ENCODE peak calls at places on chromosomes 5 and 9, in eight cellular contexts. One of them, this sample, is unnamed.
A peak's percentile ranks its signal among the peaks of the same experiment; 100 is the strongest.

GRCh38 chr9:21690561-21690960 is 111.9 kb upstream of the MTAP start:
- DNase-seq in cardiac muscle cell: peak; percentile 55
- DNase-seq in spleen: no peak
- DNase-seq in upper lobe of right lung: no peak
- DNase-seq in kidney: no peak
- DNase-seq in brain microvascular endothelial cell: no peak
- DNase-seq in foreskin fibroblast: peak; percentile 73
- DNase-seq in A673: no peak
- DNase-seq in this sample: peak; percentile 56

GRCh38 chr5:137836997-137837396 is 30.7 kb upstream of the MYOT start:
- DNase-seq in cardiac muscle cell: peak; percentile 59
- DNase-seq in spleen: no peak
- DNase-seq in upper lobe of right lung: no peak
- DNase-seq in kidney: no peak
- DNase-seq in brain microvascular endothelial cell: peak; percentile 57
- DNase-seq in foreskin fibroblast: peak; percentile 45
- DNase-seq in A673: no peak
- DNase-seq in this sample: peak; percentile 6

GRCh38 chr5:39130716-39131115 is 56.5 kb upstream of the RICTOR start:
- DNase-seq in cardiac muscle cell: no peak
- DNase-seq in spleen: no peak
- DNase-seq in upper lobe of right lung: no peak
- DNase-seq in kidney: no peak
- DNase-seq in brain microvascular endothelial cell: no peak
- DNase-seq in foreskin fibroblast: no peak
- DNase-seq in A673: no peak
- DNase-seq in this sample: no peak

GRCh38 chr5:135185461-135186075 is 151.5 kb upstream of the PITX1 start:
- DNase-seq in cardiac muscle cell: peak; percentile 61
- DNase-seq in spleen: no peak
- DNase-seq in upper lobe of right lung: no peak
- DNase-seq in kidney: no peak
- DNase-seq in brain microvascular endothelial cell: no peak
- DNase-seq in foreskin fibroblast: peak; percentile 52
- DNase-seq in A673: no peak
- DNase-seq in this sample: peak; percentile 75

GRCh38 chr9:80191108-80191507 is 619.3 kb downstream of the TLE4 start:
- DNase-seq in cardiac muscle cell: no peak
- DNase-seq in spleen: no peak
- DNase-seq in upper lobe of right lung: no peak
- DNase-seq in kidney: no peak
- DNase-seq in brain microvascular endothelial cell: no peak
- DNase-seq in foreskin fibroblast: peak; percentile 42
- DNase-seq in A673: no peak
- DNase-seq in this sample: no peak

GRCh38 chr5:97131139-97131710 is 11.2 kb downstream of the LIX1 start:
- DNase-seq in cardiac muscle cell: peak; percentile 2
- DNase-seq in spleen: no peak
- DNase-seq in upper lobe of right lung: no peak
- DNase-seq in kidney: no peak
- DNase-seq in brain microvascular endothelial cell: peak; percentile 4
- DNase-seq in foreskin fibroblast: peak; percentile 39
- DNase-seq in A673: no peak
- DNase-seq in this sample: no peak

GRCh38 chr9:14530301-14530700 is 162.9 kb downstream of the ZDHHC21 start:
- DNase-seq in cardiac muscle cell: no peak
- DNase-seq in spleen: no peak
- DNase-seq in upper lobe of right lung: no peak
- DNase-seq in kidney: no peak
- DNase-seq in brain microvascular endothelial cell: no peak
- DNase-seq in foreskin fibroblast: no peak
- DNase-seq in A673: no peak
- DNase-seq in this sample: no peak

GRCh38 chr9:95772320-95773060 is 103.0 kb upstream of the ERCC6L2 start:
- DNase-seq in cardiac muscle cell: peak; percentile 86
- DNase-seq in spleen: no peak
- DNase-seq in upper lobe of right lung: no peak
- DNase-seq in kidney: peak; percentile 92
- DNase-seq in brain microvascular endothelial cell: no peak
- DNase-seq in foreskin fibroblast: peak; percentile 64
- DNase-seq in A673: peak; percentile 41
- DNase-seq in this sample: peak; percentile 84

GRCh38 chr9:71446499-71447411 is 321.6 kb downstream of the CEMIP2 start:
- DNase-seq in cardiac muscle cell: peak; percentile 72
- DNase-seq in spleen: peak; percentile 74
- DNase-seq in upper lobe of right lung: peak; percentile 68
- DNase-seq in kidney: peak; percentile 68
- DNase-seq in brain microvascular endothelial cell: peak; percentile 48
- DNase-seq in foreskin fibroblast: peak; percentile 60
- DNase-seq in A673: peak; percentile 83
- DNase-seq in this sample: peak; percentile 38

GRCh38 chr5:149411738-149412519 is 32.8 kb upstream of the IL17B start:
- DNase-seq in cardiac muscle cell: no peak
- DNase-seq in spleen: no peak
- DNase-seq in upper lobe of right lung: peak; percentile 23
- DNase-seq in kidney: no peak
- DNase-seq in brain microvascular endothelial cell: no peak
- DNase-seq in foreskin fibroblast: no peak
- DNase-seq in A673: no peak
- DNase-seq in this sample: peak; percentile 18

GRCh38 chr9:89342948-89343347 is 24.6 kb downstream of the SECISBP2 start:
- DNase-seq in cardiac muscle cell: no peak
- DNase-seq in spleen: no peak
- DNase-seq in upper lobe of right lung: no peak
- DNase-seq in kidney: no peak
- DNase-seq in brain microvascular endothelial cell: no peak
- DNase-seq in foreskin fibroblast: no peak
- DNase-seq in A673: no peak
- DNase-seq in this sample: no peak

GRCh38 chr9:135074354-135075233 is 12.9 kb upstream of the OLFM1 start:
- DNase-seq in cardiac muscle cell: no peak
- DNase-seq in spleen: peak; percentile 47
- DNase-seq in upper lobe of right lung: peak; percentile 28
- DNase-seq in kidney: no peak
- DNase-seq in brain microvascular endothelial cell: no peak
- DNase-seq in foreskin fibroblast: no peak
- DNase-seq in A673: no peak
- DNase-seq in this sample: no peak

GRCh38 chr9:89677696-89678393 is 73.0 kb downstream of the GADD45G start:
- DNase-seq in cardiac muscle cell: no peak
- DNase-seq in spleen: no peak
- DNase-seq in upper lobe of right lung: no peak
- DNase-seq in kidney: no peak
- DNase-seq in brain microvascular endothelial cell: no peak
- DNase-seq in foreskin fibroblast: no peak
- DNase-seq in A673: peak; percentile 43
- DNase-seq in this sample: no peak

GRCh38 chr5:172788771-172789686 is 18.0 kb upstream of the DUSP1 start:
- DNase-seq in cardiac muscle cell: no peak
- DNase-seq in spleen: peak; percentile 87
- DNase-seq in upper lobe of right lung: peak; percentile 71
- DNase-seq in kidney: peak; percentile 89
- DNase-seq in brain microvascular endothelial cell: no peak
- DNase-seq in foreskin fibroblast: peak; percentile 70
- DNase-seq in A673: no peak
- DNase-seq in this sample: no peak

GRCh38 chr5:156505101-156505500 is 178.1 kb downstream of the SGCD start:
- DNase-seq in cardiac muscle cell: no peak
- DNase-seq in spleen: no peak
- DNase-seq in upper lobe of right lung: no peak
- DNase-seq in kidney: no peak
- DNase-seq in brain microvascular endothelial cell: no peak
- DNase-seq in foreskin fibroblast: no peak
- DNase-seq in A673: no peak
- DNase-seq in this sample: no peak

GRCh38 chr5:174831985-174832384 is 107.6 kb downstream of the MSX2 start:
- DNase-seq in cardiac muscle cell: peak; percentile 25
- DNase-seq in spleen: no peak
- DNase-seq in upper lobe of right lung: no peak
- DNase-seq in kidney: no peak
- DNase-seq in brain microvascular endothelial cell: no peak
- DNase-seq in foreskin fibroblast: no peak
- DNase-seq in A673: no peak
- DNase-seq in this sample: no peak

GRCh38 chr9:97504381-97505216 is 3.1 kb downstream of the TMOD1 start:
- DNase-seq in cardiac muscle cell: no peak
- DNase-seq in spleen: no peak
- DNase-seq in upper lobe of right lung: no peak
- DNase-seq in kidney: no peak
- DNase-seq in brain microvascular endothelial cell: no peak
- DNase-seq in foreskin fibroblast: peak; percentile 41
- DNase-seq in A673: no peak
- DNase-seq in this sample: no peak

DNA sequence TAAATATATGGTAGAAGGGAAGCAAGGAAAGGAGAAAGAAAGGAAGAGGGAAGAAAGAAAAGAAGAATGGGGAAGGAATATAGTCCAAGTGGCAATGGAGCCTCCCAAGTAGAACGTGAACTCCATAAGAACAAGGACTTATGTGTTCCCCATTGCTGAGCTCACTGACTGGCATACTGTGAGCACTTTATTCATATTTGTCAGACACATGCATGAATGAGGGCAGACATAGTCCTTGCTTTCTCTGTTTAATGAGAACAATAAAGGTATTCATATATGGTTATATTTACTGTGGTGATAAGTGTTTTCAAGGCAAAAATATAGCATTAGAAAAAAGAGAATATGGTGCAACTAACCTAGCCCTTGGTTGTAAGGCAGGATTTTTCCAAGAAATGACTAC is 23.6 kb upstream of the HMHB1 start:
- DNase-seq in cardiac muscle cell: no peak
- DNase-seq in spleen: no peak
- DNase-seq in upper lobe of right lung: no peak
- DNase-seq in kidney: no peak
- DNase-seq in brain microvascular endothelial cell: no peak
- DNase-seq in foreskin fibroblast: no peak
- DNase-seq in A673: no peak
- DNase-seq in this sample: no peak
- H3K4me3 ChIP-seq in cardiac muscle cell: no peak overlapping the region
- H3K4me3 ChIP-seq in spleen: no peak overlapping the region
- H3K4me3 ChIP-seq in upper lobe of right lung: no peak overlapping the region
- H3K4me3 ChIP-seq in kidney: no peak overlapping the region
- H3K4me3 ChIP-seq in brain microvascular endothelial cell: no peak overlapping the region
- H3K4me3 ChIP-seq in foreskin fibroblast: no peak overlapping the region
- H3K4me3 ChIP-seq in A673: no peak overlapping the region
- H3K4me3 ChIP-seq in this sample: no peak overlapping the region

DNA sequence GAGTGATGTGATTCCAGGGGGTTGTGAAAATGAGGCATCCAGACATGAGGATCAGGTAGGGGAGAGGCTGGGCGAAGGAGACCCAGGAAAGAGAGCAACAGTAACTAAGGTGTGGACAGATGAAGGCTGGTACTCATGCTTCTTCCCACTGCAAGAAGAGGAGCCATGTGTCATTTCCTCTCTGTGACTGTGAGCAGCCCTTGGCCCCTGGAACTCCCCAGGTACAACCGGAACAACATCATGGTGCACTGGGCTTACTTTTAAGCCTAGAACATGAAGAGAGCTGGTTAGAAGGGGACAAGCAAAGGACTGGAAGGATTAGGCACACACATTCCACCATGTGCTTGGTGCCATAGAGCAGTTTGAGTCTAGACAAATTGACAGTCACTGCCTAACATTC is 10.9 kb upstream of the IL12B start:
- DNase-seq in cardiac muscle cell: no peak
- DNase-seq in spleen: no peak
- DNase-seq in upper lobe of right lung: no peak
- DNase-seq in kidney: no peak
- DNase-seq in brain microvascular endothelial cell: no peak
- DNase-seq in foreskin fibroblast: no peak
- DNase-seq in A673: no peak
- DNase-seq in this sample: no peak
- TF ChIP-seq CTCF in cardiac muscle cell: no peak
- TF ChIP-seq CTCF in spleen: no peak
- TF ChIP-seq CTCF in upper lobe of right lung: no peak
- TF ChIP-seq CTCF in kidney: no peak
- TF ChIP-seq CTCF in brain microvascular endothelial cell: no peak
- TF ChIP-seq CTCF in foreskin fibroblast: no peak
- TF ChIP-seq CTCF in A673: no peak
- TF ChIP-seq CTCF in this sample: no peak

DNA sequence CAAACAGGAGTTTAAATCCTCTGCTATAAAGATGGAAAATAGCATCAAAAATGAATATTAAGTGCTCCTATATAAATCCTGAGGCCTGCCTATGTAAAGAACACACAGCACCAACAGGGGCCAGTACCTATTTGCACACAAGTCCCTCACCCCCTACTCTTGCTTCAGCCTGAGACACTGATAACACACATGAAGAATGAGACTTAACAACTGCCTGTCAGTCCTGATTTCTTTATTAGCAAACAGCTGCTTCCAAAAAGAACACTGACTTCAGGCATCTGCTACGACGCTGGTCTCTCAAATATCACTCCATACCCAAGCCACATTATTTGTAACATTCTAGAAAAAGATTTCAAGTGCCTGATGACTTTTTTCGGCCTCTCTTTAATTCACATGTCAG is 55.5 kb downstream of the MYO10 start:
- DNase-seq in cardiac muscle cell: no peak
- DNase-seq in spleen: no peak
- DNase-seq in upper lobe of right lung: no peak
- DNase-seq in kidney: no peak
- DNase-seq in brain microvascular endothelial cell: no peak
- DNase-seq in foreskin fibroblast: no peak
- DNase-seq in A673: no peak
- DNase-seq in this sample: no peak
- H3K4me3 ChIP-seq in cardiac muscle cell: no peak overlapping the region
- H3K4me3 ChIP-seq in spleen: no peak overlapping the region
- H3K4me3 ChIP-seq in upper lobe of right lung: no peak overlapping the region
- H3K4me3 ChIP-seq in kidney: no peak overlapping the region
- H3K4me3 ChIP-seq in brain microvascular endothelial cell: no peak overlapping the region
- H3K4me3 ChIP-seq in foreskin fibroblast: no peak overlapping the region
- H3K4me3 ChIP-seq in A673: no peak overlapping the region
- H3K4me3 ChIP-seq in this sample: no peak overlapping the region

DNA sequence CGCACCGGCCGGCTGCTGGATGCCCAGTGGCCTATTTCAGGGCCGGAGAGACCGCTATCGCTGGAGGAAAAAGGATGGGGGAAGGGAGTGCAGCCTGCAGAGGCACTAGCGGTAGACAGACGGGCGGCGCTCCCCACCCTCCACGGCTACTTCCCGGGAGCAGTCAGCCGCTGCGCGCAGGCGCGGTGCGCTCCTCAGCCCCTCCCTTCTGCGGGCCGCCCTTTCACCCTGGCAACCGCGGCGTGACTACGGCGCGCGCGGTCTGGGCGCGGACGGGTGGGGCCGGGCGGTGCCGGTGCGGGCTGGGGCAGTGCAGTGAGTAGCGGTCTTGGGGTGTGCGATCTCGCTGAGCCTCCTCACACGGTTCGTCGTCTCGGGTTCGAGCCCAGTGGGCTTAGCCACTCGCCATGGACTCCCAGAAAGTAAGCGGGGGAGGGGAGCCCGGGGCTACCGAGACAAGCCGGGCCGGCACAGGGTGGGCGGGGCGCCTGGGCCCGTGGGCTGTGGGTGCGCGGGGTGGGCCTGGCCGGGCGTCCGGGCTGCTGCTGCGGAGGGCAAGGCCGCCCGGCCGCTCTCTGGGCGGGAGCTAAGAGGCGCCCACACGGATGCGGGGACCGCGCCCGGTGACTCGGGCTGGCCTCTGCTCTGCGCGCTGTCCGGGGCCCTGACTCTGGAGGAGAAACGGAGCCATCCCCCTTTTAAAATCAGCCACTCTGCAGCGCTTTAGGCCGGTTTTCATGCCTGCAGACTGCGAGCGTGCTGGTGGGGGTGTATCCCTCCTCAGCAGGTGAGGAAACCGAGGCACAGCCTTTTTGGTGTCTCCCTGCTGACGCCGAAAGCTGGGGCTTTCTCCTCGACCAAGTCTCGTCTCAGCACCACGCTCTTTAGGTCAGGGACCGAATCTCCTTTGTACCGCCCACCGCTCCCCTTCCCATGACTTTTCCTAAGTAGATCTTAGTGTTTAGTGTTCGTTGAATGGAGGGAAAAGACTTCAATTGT is at the start of gene FSD1L:
- DNase-seq in cardiac muscle cell: peak; percentile 96
- DNase-seq in spleen: peak; percentile 97
- DNase-seq in upper lobe of right lung: peak; percentile 97
- DNase-seq in kidney: peak; percentile 97
- DNase-seq in brain microvascular endothelial cell: peak; percentile 90
- DNase-seq in foreskin fibroblast: peak; percentile 97
- DNase-seq in A673: peak; percentile 93
- DNase-seq in this sample: peak; percentile 92
- TF ChIP-seq CTCF in cardiac muscle cell: peak; percentile 45
- TF ChIP-seq CTCF in spleen: peak; percentile 5
- TF ChIP-seq CTCF in upper lobe of right lung: peak; percentile 34
- TF ChIP-seq CTCF in kidney: peak; percentile 29
- TF ChIP-seq CTCF in brain microvascular endothelial cell: peak; percentile 16
- TF ChIP-seq CTCF in foreskin fibroblast: no peak
- TF ChIP-seq CTCF in A673: peak; percentile 24
- TF ChIP-seq CTCF in this sample: peak; percentile 55